ENCODE peak calls at places on chromosomes 2 and 18, in six cellular contexts. One of them, this sample, is unnamed.

GRCh38 chr2:132984731-132985130 is 314.7 kb upstream of the LYPD1 start:
- DNase-seq in PC-3: no peak
- DNase-seq in NCI-H510A treated with DMSO at 0.1 percent for 48 hours: no peak
- DNase-seq in AG09309: no peak
- DNase-seq in HEK293T: no peak
- DNase-seq in lung microvascular endothelial cell: no peak
- DNase-seq in this sample: no peak

GRCh38 chr2:222862915-222863544 is 2.2 kb downstream of the ACSL3 start:
- DNase-seq in PC-3: peak; percentile 41
- DNase-seq in HEK293T: no peak
- DNase-seq in NCI-H510A treated with DMSO at 0.1 percent for 48 hours: no peak
- DNase-seq in AG09309: no peak
- DNase-seq in lung microvascular endothelial cell: no peak
- DNase-seq in this sample: no peak

GRCh38 chr2:47595690-47596089 is 187.3 kb upstream of the MSH6 start:
- DNase-seq in HEK293T: no peak
- DNase-seq in AG09309: no peak
- DNase-seq in NCI-H510A treated with DMSO at 0.1 percent for 48 hours: no peak
- DNase-seq in PC-3: no peak
- DNase-seq in lung microvascular endothelial cell: no peak
- DNase-seq in this sample: no peak

GRCh38 chr2:237403024-237403882 is 10.7 kb downstream of the COL6A3 start:
- DNase-seq in AG09309: peak; percentile 68
- DNase-seq in PC-3: no peak
- DNase-seq in NCI-H510A treated with DMSO at 0.1 percent for 48 hours: no peak
- DNase-seq in lung microvascular endothelial cell: no peak
- DNase-seq in HEK293T: no peak
- DNase-seq in this sample: no peak

GRCh38 chr2:196846295-196846694 is 37.1 kb upstream of the C2orf66 start:
- DNase-seq in NCI-H510A treated with DMSO at 0.1 percent for 48 hours: no peak
- DNase-seq in lung microvascular endothelial cell: no peak
- DNase-seq in AG09309: no peak
- DNase-seq in PC-3: no peak
- DNase-seq in HEK293T: no peak
- DNase-seq in this sample: no peak

GRCh38 chr2:178870703-178871102 is 63.5 kb upstream of the TTN start:
- DNase-seq in PC-3: peak; percentile 82
- DNase-seq in lung microvascular endothelial cell: peak; percentile 80
- DNase-seq in HEK293T: no peak
- DNase-seq in AG09309: no peak
- DNase-seq in NCI-H510A treated with DMSO at 0.1 percent for 48 hours: no peak
- DNase-seq in this sample: no peak

GRCh38 chr18:75896865-75897264 is 469.4 kb upstream of the SMIM21 start:
- DNase-seq in NCI-H510A treated with DMSO at 0.1 percent for 48 hours: peak; percentile 86
- DNase-seq in lung microvascular endothelial cell: no peak
- DNase-seq in AG09309: no peak
- DNase-seq in PC-3: peak; percentile 46
- DNase-seq in HEK293T: peak; percentile 25
- DNase-seq in this sample: no peak

GRCh38 chr2:174544156-174544555 is 53.4 kb downstream of the WIPF1 start:
- DNase-seq in HEK293T: no peak
- DNase-seq in lung microvascular endothelial cell: no peak
- DNase-seq in NCI-H510A treated with DMSO at 0.1 percent for 48 hours: no peak
- DNase-seq in AG09309: no peak
- DNase-seq in PC-3: no peak
- DNase-seq in this sample: no peak

GRCh38 chr2:158997037-158997785 is 28.8 kb downstream of the TANC1 start:
- DNase-seq in PC-3: no peak
- DNase-seq in lung microvascular endothelial cell: peak; percentile 53
- DNase-seq in HEK293T: no peak
- DNase-seq in NCI-H510A treated with DMSO at 0.1 percent for 48 hours: no peak
- DNase-seq in AG09309: no peak
- DNase-seq in this sample: no peak

GRCh38 chr2:174970092-174970491 is 35.1 kb downstream of the CHN1 start:
- DNase-seq in HEK293T: no peak
- DNase-seq in AG09309: no peak
- DNase-seq in lung microvascular endothelial cell: no peak
- DNase-seq in PC-3: peak; percentile 45
- DNase-seq in NCI-H510A treated with DMSO at 0.1 percent for 48 hours: no peak
- DNase-seq in this sample: no peak

GRCh38 chr2:110869472-110870446 is 137.4 kb downstream of the ACOXL start:
- DNase-seq in NCI-H510A treated with DMSO at 0.1 percent for 48 hours: no peak
- DNase-seq in lung microvascular endothelial cell: no peak
- DNase-seq in AG09309: no peak
- DNase-seq in HEK293T: no peak
- DNase-seq in PC-3: peak; percentile 90
- DNase-seq in this sample: no peak

GRCh38 chr2:119223521-119224390 is at the start of gene STEAP3:
- DNase-seq in PC-3: peak; percentile 82
- DNase-seq in AG09309: no peak
- DNase-seq in lung microvascular endothelial cell: peak; percentile 78
- DNase-seq in HEK293T: peak; percentile 78
- DNase-seq in NCI-H510A treated with DMSO at 0.1 percent for 48 hours: peak; percentile 79
- DNase-seq in this sample: no peak

GRCh38 chr18:22345733-22346132 is 72.0 kb downstream of the CTAGE1 start:
- DNase-seq in AG09309: no peak
- DNase-seq in PC-3: no peak
- DNase-seq in HEK293T: no peak
- DNase-seq in lung microvascular endothelial cell: no peak
- DNase-seq in NCI-H510A treated with DMSO at 0.1 percent for 48 hours: no peak
- DNase-seq in this sample: no peak

GRCh38 chr18:43661570-43661969 is 384.3 kb upstream of the SYT4 start:
- DNase-seq in NCI-H510A treated with DMSO at 0.1 percent for 48 hours: no peak
- DNase-seq in HEK293T: peak; percentile 2
- DNase-seq in PC-3: peak; percentile 64
- DNase-seq in AG09309: peak; percentile 52
- DNase-seq in lung microvascular endothelial cell: peak; percentile 26
- DNase-seq in this sample: no peak

GRCh38 chr2:215460682-215461081 is 24.8 kb upstream of the FN1 start:
- DNase-seq in NCI-H510A treated with DMSO at 0.1 percent for 48 hours: no peak
- DNase-seq in HEK293T: no peak
- DNase-seq in AG09309: peak; percentile 82
- DNase-seq in PC-3: peak; percentile 37
- DNase-seq in lung microvascular endothelial cell: peak; percentile 35
- DNase-seq in this sample: no peak

GRCh38 chr2:160109939-160110673 is 47.7 kb upstream of the PLA2R1 start:
- DNase-seq in PC-3: peak; percentile 86
- DNase-seq in NCI-H510A treated with DMSO at 0.1 percent for 48 hours: peak; percentile 44
- DNase-seq in HEK293T: peak; percentile 72
- DNase-seq in AG09309: peak; percentile 59
- DNase-seq in lung microvascular endothelial cell: peak; percentile 90
- DNase-seq in this sample: no peak

GRCh38 chr2:14632133-14632936 is at the start of gene LRATD1:
- DNase-seq in AG09309: no peak
- DNase-seq in HEK293T: peak; percentile 71
- DNase-seq in lung microvascular endothelial cell: peak; percentile 79
- DNase-seq in NCI-H510A treated with DMSO at 0.1 percent for 48 hours: peak; percentile 90
- DNase-seq in PC-3: peak; percentile 93
- DNase-seq in this sample: no peak

GRCh38 chr2:70988151-70988550 is 6.5 kb downstream of the TEX261 start:
- DNase-seq in NCI-H510A treated with DMSO at 0.1 percent for 48 hours: no peak
- DNase-seq in lung microvascular endothelial cell: peak; percentile 70
- DNase-seq in PC-3: no peak
- DNase-seq in HEK293T: no peak
- DNase-seq in AG09309: no peak
- DNase-seq in this sample: no peak

GRCh38 chr2:168426861-168427260 is 29.2 kb upstream of the CERS6 start:
- DNase-seq in lung microvascular endothelial cell: no peak
- DNase-seq in NCI-H510A treated with DMSO at 0.1 percent for 48 hours: no peak
- DNase-seq in AG09309: no peak
- DNase-seq in HEK293T: no peak
- DNase-seq in PC-3: no peak
- DNase-seq in this sample: no peak